ENCODE peak calls at places on chromosomes 6 and 20, in eight cellular contexts. A, U, F, X, R, D, J and C are unnamed samples.

GRCh38 chr6:65289491-65289890 is 417.5 kb downstream of the EYS start:
- DNase-seq in J (no peak), R (no peak), A (no peak), U (peak; percentile 61), F (no peak), D (no peak), X (no peak), C (no peak)

GRCh38 chr6:89995296-89995695 is 101.0 kb downstream of the GJA10 start:
- DNase-seq in D (no peak), R (no peak), X (no peak), F (no peak), U (no peak), A (no peak), J (no peak), C (no peak)

GRCh38 chr6:4055420-4056041 is 23.4 kb downstream of the FAM217A start:
- DNase-seq in F (peak; percentile 66), D (no peak), A (peak; percentile 47), X (peak; percentile 40), U (peak; percentile 82), J (no peak), R (peak; percentile 76), C (no peak)

GRCh38 chr20:20549699-20550098 is 162.7 kb downstream of the RALGAPA2 start:
- DNase-seq in U (peak; percentile 62), J (no peak), X (no peak), A (no peak), R (peak; percentile 57), F (peak; percentile 86), D (no peak), C (no peak)

GRCh38 chr20:60630609-60631008 is 621.5 kb upstream of the CDH4 start:
- DNase-seq in D (peak; percentile 93), F (no peak), J (no peak), X (no peak), U (no peak), R (no peak), A (no peak), C (no peak)

GRCh38 chr20:49633643-49634042 is 65.7 kb upstream of the PTGIS start:
- DNase-seq in R (no peak), U (no peak), J (no peak), D (no peak), F (no peak), X (no peak), A (no peak), C (no peak)

GRCh38 chr6:150876598-150876997 is 11.1 kb downstream of the MTHFD1L start:
- DNase-seq in R (peak; percentile 50), D (no peak), F (no peak), J (no peak), U (peak; percentile 44), X (peak; percentile 72), A (peak; percentile 80), C (no peak)

GRCh38 chr6:158879180-158879579 is 60.0 kb upstream of the EZR start:
- DNase-seq in F (no peak), J (no peak), R (no peak), X (no peak), A (no peak), D (no peak), U (no peak), C (no peak)

GRCh38 chr6:157535354-157536217 is 154.6 kb downstream of the ZDHHC14 start:
- DNase-seq in X (no peak), D (no peak), R (peak; percentile 68), J (no peak), F (peak; percentile 29), A (no peak), U (peak; percentile 83), C (no peak)

GRCh38 chr6:155259202-155259601 is 4.6 kb upstream of the CLDN20 start:
- DNase-seq in U (no peak), J (no peak), R (no peak), A (no peak), X (no peak), F (no peak), D (no peak), C (no peak)

GRCh38 chr6:170575250-170575649 is 9.2 kb downstream of the PDCD2 start:
- DNase-seq in D (no peak), F (peak; percentile 10), X (no peak), U (peak; percentile 26), J (no peak), A (no peak), R (peak; percentile 10), C (no peak)

GRCh38 chr20:51132286-51132810 is 109.4 kb upstream of the KCNG1 start:
- DNase-seq in F (no peak), X (no peak), D (no peak), R (no peak), U (peak; percentile 12), A (no peak), J (no peak), C (no peak)

GRCh38 chr6:159913862-159914564 is 23.2 kb downstream of the MAS1 start:
- DNase-seq in F (no peak), J (no peak), U (no peak), D (no peak), R (no peak), A (no peak), X (no peak), C (no peak)

GRCh38 chr20:44956410-44956809 is 3.8 kb downstream of the TOMM34 start:
- DNase-seq in X (no peak), U (no peak), A (no peak), R (no peak), F (no peak), J (no peak), D (no peak), C (no peak)

GRCh38 chr6:168607272-168608112 is 166.5 kb downstream of the SMOC2 start:
- DNase-seq in D (peak; percentile 84), J (no peak), X (no peak), F (no peak), U (no peak), A (peak; percentile 54), R (no peak), C (no peak)

GRCh38 chr20:39829255-39829654 is 859.8 kb downstream of the MAFB start:
- DNase-seq in J (no peak), R (no peak), F (peak; percentile 18), X (no peak), D (no peak), U (peak; percentile 35), A (peak; percentile 75), C (no peak)

GRCh38 chr6:112118034-112118433 is 30.6 kb downstream of the FAM229B start:
- DNase-seq in X (no peak), U (no peak), J (no peak), R (no peak), A (no peak), F (no peak), D (no peak), C (no peak)

GRCh38 chr6:30544666-30545272 is 11.5 kb downstream of the GNL1 start:
- DNase-seq in J (no peak), A (no peak), R (peak; percentile 58), U (peak; percentile 78), F (peak; percentile 80), X (no peak), D (peak; percentile 6), C (no peak)

GRCh38 chr6:118252474-118252873 is 295.6 kb upstream of the PLN start:
- DNase-seq in A (no peak), F (no peak), U (no peak), D (no peak), X (no peak), R (no peak), J (no peak), C (no peak)

GRCh38 chr20:17969276-17969883 is 562 bp downstream of the MGME1 start:
- DNase-seq in R (no peak), D (no peak), A (peak; percentile 65), F (peak; percentile 29), U (peak; percentile 41), J (no peak), X (no peak), C (no peak)

GRCh38 chr6:157823523-157824370 is 701 bp downstream of the SNX9 start:
- DNase-seq in J (no peak), D (peak; percentile 50), X (no peak), A (peak; percentile 68), R (peak; percentile 68), U (peak; percentile 84), F (peak; percentile 27), C (peak; percentile 53)

GRCh38 chr6:75752365-75752764 is 3.3 kb downstream of the MYO6 start:
- DNase-seq in F (no peak), R (no peak), A (no peak), X (no peak), D (no peak), U (no peak), J (no peak), C (no peak)

GRCh38 chr20:15547109-15547508 is 1026.1 kb downstream of the KIF16B start:
- DNase-seq in D (no peak), F (no peak), J (no peak), U (no peak), X (no peak), A (no peak), R (no peak), C (no peak)

GRCh38 chr6:38508894-38509293 is 130.8 kb downstream of the BTBD9 start:
- DNase-seq in X (no peak), A (no peak), J (no peak), F (no peak), U (peak; percentile 31), R (peak; percentile 49), D (peak; percentile 29), C (no peak)

GRCh38 chr6:70779934-70780333 is 112.3 kb downstream of the SMAP1 start:
- DNase-seq in X (no peak), U (no peak), F (no peak), J (no peak), R (no peak), D (no peak), A (no peak), C (no peak)

GRCh38 chr6:125503181-125503580 is 201.4 kb upstream of the HDDC2 start:
- DNase-seq in J (no peak), F (no peak), U (no peak), D (no peak), X (no peak), A (no peak), R (no peak), C (no peak)

GRCh38 chr20:535958-536357 is 7.6 kb downstream of the CSNK2A1 start:
- DNase-seq in U (peak; percentile 20), D (no peak), R (no peak), A (no peak), F (no peak), J (no peak), X (no peak), C (no peak)

GRCh38 chr20:38157635-38158495 is 7.2 kb downstream of the TGM2 start:
- DNase-seq in R (no peak), X (no peak), A (peak; percentile 84), J (no peak), U (peak; percentile 68), D (no peak), F (no peak), C (no peak)

GRCh38 chr6:48098923-48099322 is 12.1 kb downstream of the PTCHD4 start:
- DNase-seq in D (no peak), U (no peak), R (peak; percentile 6), J (no peak), A (no peak), F (no peak), X (no peak), C (no peak)

GRCh38 chr6:107870379-107870778 is 46.3 kb upstream of the SCML4 start:
- DNase-seq in J (no peak), U (peak; percentile 49), A (no peak), F (no peak), D (no peak), X (no peak), R (no peak), C (no peak)

GRCh38 chr20:25042531-25043498 is 15.1 kb downstream of the ACSS1 start:
- DNase-seq in J (peak; percentile 88), F (no peak), U (no peak), R (no peak), D (no peak), A (peak; percentile 86), X (no peak), C (no peak)

GRCh38 chr6:139699335-139699734 is 324.9 kb upstream of the CITED2 start:
- DNase-seq in J (no peak), F (peak; percentile 60), R (peak; percentile 94), D (no peak), A (no peak), X (no peak), U (peak; percentile 71), C (no peak)